ENCODE peak calls at places on chromosome 20, in six cellular contexts. P is dorsolateral prefrontal cortex, W is prostate gland, B is fibroblast of pulmonary artery, E is kidney epithelial cell, S is GM06990. T is an unnamed sample.

GRCh38 chr20:10247440-10247839 is 28.8 kb downstream of the SNAP25 start:
- DNase-seq in B (no peak), S (no peak), E (no peak), P (no peak), W (no peak), T (no peak)

GRCh38 chr20:44405785-44406571 is 50.5 kb downstream of the HNF4A start:
- DNase-seq in E (no peak), S (no peak), P (no peak), B (no peak), W (no peak), T (no peak)

GRCh38 chr20:4550740-4551139 is 171.0 kb upstream of the PRND start:
- DNase-seq in P (no peak), W (no peak), B (peak), S (no peak), E (peak), T (no peak)

GRCh38 chr20:54123587-54124180 is 50.1 kb downstream of the CYP24A1 start:
- DNase-seq in B (peak), S (no peak), W (peak), E (peak), P (no peak), T (peak)

GRCh38 chr20:34663213-34663943 is 13.5 kb downstream of the PIGU start:
- DNase-seq in B (no peak), W (no peak), S (no peak), P (no peak), E (no peak), T (no peak)

GRCh38 chr20:17315491-17316231 is 88.8 kb downstream of the PCSK2 start:
- DNase-seq in S (no peak), W (no peak), B (no peak), E (peak), P (no peak), T (no peak)

GRCh38 chr20:4091332-4092135 is 76.2 kb upstream of the RNF24 start:
- DNase-seq in B (peak), E (no peak), S (no peak), P (peak), W (peak), T (peak)

GRCh38 chr20:48897298-48898044 is 24.0 kb upstream of the ARFGEF2 start:
- DNase-seq in E (peak), W (no peak), S (no peak), P (no peak), B (peak), T (peak)

GRCh38 chr20:38730989-38731737 is 6.9 kb downstream of the SLC32A1 start:
- DNase-seq in B (peak), S (peak), W (peak), P (peak), E (no peak), T (no peak)

DNA sequence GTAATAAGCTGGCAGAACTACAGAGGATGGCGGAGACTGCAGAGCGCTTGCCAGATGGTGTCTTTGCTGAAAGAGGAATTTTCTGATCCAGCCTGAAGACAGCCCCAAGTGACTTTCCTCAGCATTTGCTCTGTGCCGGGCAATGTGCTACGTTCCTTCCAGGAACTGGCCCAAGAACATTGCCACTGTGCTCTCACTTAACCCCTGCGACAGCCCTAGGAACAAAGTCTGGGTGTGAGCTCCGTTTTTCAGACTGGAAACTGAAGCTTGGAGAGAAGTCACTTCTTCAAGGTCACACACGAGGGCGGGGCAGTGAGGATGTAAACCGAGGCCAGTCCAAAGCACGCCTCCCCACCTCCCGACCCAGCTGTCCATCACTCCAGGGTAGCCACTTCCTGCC is 22.2 kb upstream of the BMP7 start:
- DNase-seq in E (no peak), W (no peak), B (no peak), S (no peak), P (no peak), T (no peak)
- H3K4me3 ChIP-seq in E (no peak), W (no peak), B (no peak), S (no peak), P (no peak), T (no peak)

DNA sequence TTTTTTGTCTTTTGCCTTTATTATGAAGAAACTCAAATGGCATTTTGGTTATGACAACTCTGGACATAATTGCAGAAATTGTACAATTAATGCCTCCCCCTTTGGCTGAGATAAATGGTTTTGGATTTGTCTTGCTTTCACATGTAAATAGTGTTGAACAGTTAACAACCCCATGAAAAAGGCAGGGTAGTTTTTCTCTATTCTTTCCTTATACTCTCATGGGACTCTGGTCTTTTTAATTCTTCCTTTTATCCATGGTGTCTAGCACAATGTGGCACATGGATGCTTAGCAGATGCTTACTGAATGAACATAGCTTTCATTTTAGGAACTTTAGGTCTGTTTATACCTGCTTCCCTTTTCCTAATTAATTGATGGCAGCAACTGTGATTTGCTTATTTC is 75.6 kb downstream of the NCOA3 start:
- DNase-seq in S (no peak), E (no peak), B (no peak), P (no peak), W (no peak), T (no peak)
- H3K4me3 ChIP-seq in S (no peak), E (no peak), B (no peak), P (no peak), W (no peak), T (no peak)

GRCh38 chr20:50113420-50114224 is 672 bp upstream of the UBE2V1 start:
- DNase-seq in E (no peak), W (no peak), S (no peak), B (no peak), P (no peak), T (no peak)
- H3K4me3 ChIP-seq in E (peak), W (peak), S (peak), B (peak), P (peak), T (peak)

GRCh38 chr20:5570031-5570430 is 180.2 kb upstream of the SHLD1 start:
- DNase-seq in E (no peak), B (no peak), P (no peak), W (no peak), S (no peak), T (no peak)

GRCh38 chr20:5569021-5569420 is 181.2 kb upstream of the SHLD1 start:
- DNase-seq in E (no peak), S (peak), P (no peak), W (peak), B (peak), T (no peak)

GRCh38 chr20:5567644-5568043 is 182.6 kb upstream of the SHLD1 start:
- DNase-seq in W (no peak), B (no peak), P (no peak), S (no peak), E (no peak), T (no peak)

GRCh38 chr20:5570442-5570841 is 179.8 kb upstream of the SHLD1 start:
- DNase-seq in W (no peak), E (no peak), P (no peak), S (no peak), B (no peak), T (no peak)
- H3K4me3 ChIP-seq in W (no peak), E (no peak), P (no peak), S (no peak), B (no peak), T (no peak)

GRCh38 chr20:52493177-52493711 is 301.7 kb upstream of the ZFP64 start:
- DNase-seq in E (peak), B (peak), W (peak), P (no peak), S (no peak), T (peak)
- H3K4me3 ChIP-seq in E (no peak), B (peak), W (no peak), P (no peak), S (no peak), T (peak)

DNA sequence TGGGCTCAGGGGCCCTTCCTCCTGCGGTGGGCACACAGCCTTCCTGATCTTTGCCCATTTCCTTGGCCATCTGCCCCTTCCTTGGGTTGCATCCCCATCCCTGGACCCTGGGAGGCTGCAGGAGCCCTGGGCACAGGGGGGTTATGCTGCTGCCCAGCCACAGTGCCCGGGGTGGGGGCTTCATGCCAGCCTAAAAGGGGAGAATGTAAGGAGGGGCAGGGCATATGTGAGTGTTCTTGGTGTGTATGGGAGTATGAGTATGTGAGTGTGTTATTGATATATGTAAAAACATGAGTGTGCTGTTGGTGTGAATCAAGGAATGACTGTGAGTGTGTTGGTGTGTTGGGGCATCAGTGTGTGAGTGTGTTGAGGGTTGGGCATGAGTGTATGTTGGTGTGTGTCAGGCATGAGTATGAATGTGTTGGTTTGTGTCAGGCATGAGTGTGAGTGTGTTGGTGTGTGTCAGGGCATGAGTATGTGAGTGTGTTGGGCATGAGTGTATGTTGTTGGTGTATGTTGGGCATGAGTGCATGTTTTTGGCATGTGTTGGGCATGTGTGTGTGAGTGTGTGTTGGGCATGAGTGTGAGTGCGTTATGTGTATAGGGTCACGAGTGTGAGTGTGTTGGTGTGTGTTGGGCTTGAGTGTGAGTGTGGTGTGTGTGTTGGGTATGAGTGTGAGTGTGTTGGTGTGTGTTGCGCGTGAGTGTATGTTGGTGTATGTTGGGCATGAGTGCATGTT is 14.7 kb upstream of the CST8 start:
- DNase-seq in E (no peak), W (no peak), P (no peak), B (no peak), S (no peak), T (no peak)
- H3K4me3 ChIP-seq in E (no peak), W (no peak), P (no peak), B (no peak), S (no peak), T (no peak)

GRCh38 chr20:63831696-63832686 is 927 bp upstream of the ZBTB46 start:
- DNase-seq in B (no peak), E (no peak), S (no peak), P (no peak), W (no peak), T (no peak)
- H3K4me3 ChIP-seq in B (peak), E (peak), S (no peak), P (peak), W (peak), T (peak)

DNA sequence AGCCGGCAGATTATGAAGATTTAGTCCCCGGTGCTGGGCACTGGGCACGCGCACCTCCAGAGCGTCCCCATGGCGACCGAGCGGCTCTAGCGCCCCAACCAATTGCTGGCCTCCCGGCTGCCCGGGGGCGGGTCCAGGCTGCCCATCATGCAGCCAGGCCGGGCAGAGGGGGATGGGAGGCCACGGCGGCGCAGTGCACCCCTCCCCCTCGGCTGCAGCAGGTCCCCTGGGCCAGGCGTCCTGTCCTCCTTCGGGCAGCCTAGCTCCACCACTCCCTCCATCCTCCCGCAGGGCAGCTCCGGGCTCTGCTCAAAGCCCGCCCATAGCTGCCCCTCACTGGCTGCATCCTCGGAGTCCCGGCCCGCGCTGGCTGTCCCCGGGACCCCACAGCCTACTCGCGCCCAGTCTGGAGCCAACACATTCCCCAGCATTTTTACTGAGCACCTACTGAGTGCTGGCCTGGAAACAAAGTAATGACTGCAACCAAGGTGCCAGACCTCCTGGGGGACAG is 99.4 kb downstream of the ASXL1 start:
- DNase-seq in P (peak), B (peak), E (peak), S (no peak), W (peak), T (no peak)
- H3K4me3 ChIP-seq in P (peak), B (peak), E (peak), S (peak), W (peak), T (peak)

GRCh38 chr20:62262064-62262463 is 23.7 kb downstream of the OSBPL2 start:
- DNase-seq in B (no peak), W (no peak), P (no peak), E (no peak), S (no peak), T (no peak)

GRCh38 chr20:62266340-62266739 is 28.0 kb downstream of the OSBPL2 start:
- DNase-seq in W (no peak), P (no peak), S (no peak), E (no peak), B (no peak), T (no peak)

GRCh38 chr20:62265365-62265764 is 27.0 kb downstream of the OSBPL2 start:
- DNase-seq in E (no peak), W (no peak), P (no peak), S (no peak), B (no peak), T (no peak)

GRCh38 chr20:62266851-62267250 is 28.5 kb downstream of the OSBPL2 start:
- DNase-seq in P (no peak), E (no peak), B (no peak), W (no peak), S (no peak), T (no peak)

DNA sequence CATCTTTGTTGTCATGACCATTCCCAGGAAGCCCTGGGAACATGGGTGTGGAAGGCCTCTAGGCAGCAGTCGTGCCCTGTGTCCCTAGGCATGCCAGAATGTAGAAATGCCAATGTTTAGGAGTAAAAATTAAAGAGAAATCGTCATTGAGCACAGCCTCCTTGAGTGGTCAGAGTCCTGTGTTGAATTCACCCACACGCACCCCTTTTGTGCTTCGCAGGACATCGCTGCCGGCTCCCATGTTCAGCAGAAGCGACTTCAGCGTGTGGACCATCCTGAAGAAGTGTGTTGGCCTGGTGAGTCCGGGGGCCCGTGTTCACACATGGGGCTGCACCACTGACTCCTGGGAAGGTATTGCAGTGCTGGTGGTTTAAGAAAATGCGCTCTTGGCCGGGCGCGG is 25.1 kb downstream of the OSBPL2 start:
- DNase-seq in E (no peak), B (no peak), P (no peak), S (no peak), W (no peak), T (no peak)
- H3K4me3 ChIP-seq in E (no peak), B (no peak), P (no peak), S (no peak), W (no peak), T (no peak)

GRCh38 chr20:25077610-25078169 is 4.3 kb downstream of the VSX1 start:
- DNase-seq in S (no peak), P (no peak), B (peak), E (no peak), W (no peak), T (no peak)
- H3K4me3 ChIP-seq in S (peak), P (peak), B (peak), E (no peak), W (peak), T (peak)